ENCODE peak calls at places on chromosomes 13 and 19, in nine cellular contexts. P is mucosa of descending colon; S is dorsolateral prefrontal cortex; W is CD8-positive, alpha-beta T cell; J is brain microvascular endothelial cell; I is fibroblast of lung; M is progenitor cell of endocrine pancreas; B is AG10803; A is GM20000. N is an unnamed sample.

GRCh38 chr13:90287521-90287920 is 1060.0 kb upstream of the MIR17HG start:
- DNase-seq in S (no peak), B (no peak), M (no peak), I (no peak), A (no peak), P (no peak), W (no peak), J (no peak), N (no peak)

GRCh38 chr19:13012690-13013608 is 17.7 kb downstream of the NFIX start:
- DNase-seq in S (no peak), J (no peak), W (no peak), I (peak; percentile 79), M (no peak), P (peak; percentile 73), B (peak; percentile 68), A (peak; percentile 80), N (peak; percentile 90)

GRCh38 chr19:2727640-2727944 is 6.4 kb upstream of the DIRAS1 start:
- DNase-seq in P (no peak), J (no peak), B (peak; percentile 12), S (no peak), M (no peak), W (no peak), I (no peak), A (no peak), N (no peak)

GRCh38 chr19:51019544-51019925 is at the start of gene KLK10:
- DNase-seq in S (no peak), A (no peak), W (no peak), M (no peak), I (no peak), J (no peak), B (no peak), P (no peak), N (no peak)

GRCh38 chr13:95948646-95949045 is 104.6 kb downstream of the UGGT2 start:
- DNase-seq in W (no peak), M (no peak), B (peak; percentile 5), J (peak; percentile 75), A (no peak), S (no peak), P (no peak), I (peak; percentile 39), N (no peak)

GRCh38 chr19:17854061-17854460 is 5.6 kb upstream of the RPL18A start:
- DNase-seq in A (no peak), S (no peak), I (no peak), B (no peak), P (no peak), J (no peak), W (no peak), M (no peak), N (no peak)

GRCh38 chr13:77544765-77545316 is 9.3 kb downstream of the SCEL start:
- DNase-seq in S (no peak), J (no peak), M (no peak), P (no peak), I (no peak), B (no peak), W (no peak), A (no peak), N (no peak)

GRCh38 chr13:21054313-21054712 is 7.1 kb downstream of the LATS2 start:
- DNase-seq in S (no peak), P (no peak), B (peak; percentile 34), M (no peak), I (peak; percentile 33), A (no peak), W (no peak), J (no peak), N (no peak)

GRCh38 chr19:28420731-28421550 is 792.0 kb downstream of the UQCRFS1 start:
- DNase-seq in B (no peak), I (peak; percentile 73), J (no peak), P (no peak), S (no peak), W (no peak), A (no peak), M (no peak), N (no peak)

GRCh38 chr19:31913103-31913710 is 432.2 kb upstream of the ZNF507 start:
- DNase-seq in S (no peak), W (no peak), J (no peak), A (no peak), I (no peak), M (no peak), P (no peak), B (no peak), N (no peak)

GRCh38 chr13:111597041-111598017 is 276.9 kb downstream of the TEX29 start:
- DNase-seq in A (no peak), J (no peak), I (no peak), S (no peak), P (no peak), W (no peak), M (no peak), B (no peak), N (no peak)

GRCh38 chr13:43333176-43333575 is 309.8 kb downstream of the DNAJC15 start:
- DNase-seq in I (no peak), P (no peak), M (no peak), B (no peak), W (no peak), A (no peak), J (no peak), S (no peak), N (no peak)

GRCh38 chr19:45008554-45008953 is 7.3 kb downstream of the RELB start:
- DNase-seq in M (no peak), W (no peak), B (no peak), J (no peak), I (no peak), S (no peak), A (no peak), P (peak; percentile 82), N (no peak)

GRCh38 chr19:10372698-10373097 is 7.7 kb downstream of the TYK2 start:
- DNase-seq in P (peak; percentile 37), M (no peak), I (no peak), A (no peak), S (no peak), W (no peak), J (no peak), B (no peak), N (no peak)

GRCh38 chr19:58398545-58398944 is 3.1 kb downstream of the RNF225 start:
- DNase-seq in M (no peak), B (no peak), S (no peak), J (no peak), I (no peak), W (no peak), A (no peak), P (no peak), N (no peak)

GRCh38 chr13:23921451-23921888 is 24.2 kb upstream of the C1QTNF9B start:
- DNase-seq in P (peak; percentile 35), S (no peak), B (peak; percentile 71), W (no peak), J (peak; percentile 49), A (peak; percentile 44), I (peak; percentile 73), M (no peak), N (no peak)

GRCh38 chr19:29400917-29401711 is 124.7 kb upstream of the VSTM2B start:
- DNase-seq in A (peak; percentile 26), P (no peak), S (peak; percentile 68), J (no peak), B (no peak), I (no peak), W (no peak), M (no peak), N (no peak)

GRCh38 chr13:34025746-34026145 is 207.8 kb downstream of the RFC3 start:
- DNase-seq in S (no peak), B (peak; percentile 75), I (peak; percentile 89), A (no peak), M (no peak), W (no peak), P (no peak), J (peak; percentile 86), N (no peak)

GRCh38 chr13:31045621-31046081 is 113.2 kb downstream of the TEX26 start:
- DNase-seq in P (peak; percentile 80), M (no peak), B (peak; percentile 89), S (no peak), A (peak; percentile 17), W (peak; percentile 43), I (peak; percentile 96), J (peak; percentile 93), N (peak; percentile 53)

DNA sequence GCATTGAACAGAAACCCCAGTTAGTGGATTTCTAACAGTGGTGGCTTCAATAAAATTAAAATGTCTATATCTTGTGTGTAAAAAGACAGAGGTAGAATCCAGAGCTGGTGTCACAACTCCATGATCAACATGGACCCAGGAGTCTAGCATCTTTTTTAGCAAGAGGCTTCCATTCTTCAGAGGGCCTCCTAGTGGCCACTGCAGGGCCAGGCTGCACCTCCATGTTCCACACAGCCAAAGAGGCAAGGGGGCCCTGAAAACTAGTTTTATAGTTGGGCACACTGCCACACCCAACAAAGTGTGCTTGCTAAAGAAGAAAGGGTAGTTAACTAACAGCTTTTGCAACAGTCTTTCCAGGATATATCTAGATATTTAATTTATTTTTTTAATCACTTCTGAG is 12.9 kb downstream of the N4BP2L1 start:
- DNase-seq in J (no peak), M (no peak), I (no peak), B (no peak), S (no peak), P (peak; percentile 32), A (no peak), W (no peak), N (no peak)
- TF ChIP-seq CTCF in J (peak; percentile 86), M (peak; percentile 51), I (peak; percentile 54), B (peak; percentile 51), S (peak; percentile 14), P (no peak), A (peak; percentile 26), W (no peak), N (no peak)

GRCh38 chr13:19863323-19864017 is at the start of gene ZMYM5:
- DNase-seq in A (peak; percentile 99), I (peak; percentile 100), J (peak; percentile 98), S (peak; percentile 99), W (peak; percentile 91), M (peak; percentile 97), B (peak; percentile 100), P (peak; percentile 97), N (peak; percentile 98)
- TF ChIP-seq CTCF in A (no peak), I (no peak), J (no peak), S (no peak), W (no peak), M (no peak), B (no peak), P (no peak), N (peak; percentile 7)

GRCh38 chr19:1086618-1087017 is 8.6 kb downstream of the POLR2E start:
- DNase-seq in J (no peak), S (no peak), W (no peak), M (no peak), P (no peak), A (no peak), B (no peak), I (no peak), N (no peak)
- TF ChIP-seq CTCF in J (no peak), S (no peak), W (no peak), M (no peak), P (no peak), A (no peak), B (no peak), I (no peak), N (no peak)

DNA sequence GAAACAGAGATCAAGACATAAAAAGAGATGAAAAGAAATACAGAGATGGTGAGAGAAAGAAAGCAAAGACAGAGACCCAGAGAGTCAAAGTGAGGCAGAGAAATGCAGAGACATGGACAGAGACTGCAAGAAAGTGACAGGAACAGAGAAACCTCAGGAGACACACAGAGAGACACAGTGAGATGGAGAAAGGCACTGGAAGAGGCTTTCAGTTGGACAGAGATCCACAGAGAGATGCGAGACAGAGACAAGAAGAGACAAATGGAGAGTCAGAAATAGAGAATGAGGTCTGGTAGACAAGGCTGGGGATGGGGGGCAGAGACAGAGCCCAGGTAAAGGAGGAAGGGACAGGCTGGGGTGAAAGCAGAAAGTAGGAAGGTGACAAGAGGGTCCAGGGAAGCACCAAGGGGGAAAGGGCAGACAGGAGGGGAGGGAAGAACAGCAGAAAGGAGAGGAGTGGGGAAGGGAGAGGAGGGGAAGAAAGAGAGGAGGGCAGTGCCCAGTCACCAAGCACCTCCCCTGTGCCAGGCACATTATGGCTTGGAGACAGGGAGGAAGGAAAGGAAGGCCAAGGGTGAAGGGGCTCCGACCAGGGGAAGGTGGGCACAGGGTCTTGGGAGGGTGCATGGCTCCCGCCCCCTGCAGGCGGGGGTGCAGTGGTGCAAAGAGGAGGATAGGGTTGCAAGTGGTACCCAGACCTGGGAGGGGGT is 38.5 kb downstream of the DEDD2 start:
- DNase-seq in W (no peak), S (no peak), A (no peak), P (no peak), J (no peak), I (no peak), M (no peak), B (no peak), N (no peak)
- TF ChIP-seq CTCF in W (peak; percentile 25), S (no peak), A (no peak), P (no peak), J (peak; percentile 73), I (peak; percentile 17), M (peak; percentile 50), B (peak; percentile 37), N (no peak)

N was measured in tibial artery.